ENCODE peak calls at places on chromosomes 1 and 21, in seven cellular contexts. One of them, this sample, is unnamed.

GRCh38 chr1:204059970-204060369 is 12.9 kb upstream of the SOX13 start:
- DNase-seq in GM12891: no peak
- DNase-seq in heart left ventricle: no peak
- DNase-seq in adrenal gland: no peak
- DNase-seq in uterus: no peak
- DNase-seq in Peyer's patch: no peak
- DNase-seq in prostate gland: no peak
- DNase-seq in this sample: no peak

GRCh38 chr1:240031414-240031813 is 60.3 kb upstream of the FMN2 start:
- DNase-seq in GM12891: no peak
- DNase-seq in heart left ventricle: no peak
- DNase-seq in adrenal gland: no peak
- DNase-seq in uterus: no peak
- DNase-seq in Peyer's patch: no peak
- DNase-seq in prostate gland: no peak
- DNase-seq in this sample: no peak

GRCh38 chr21:44066116-44066515 is 41.1 kb upstream of the PWP2 start:
- DNase-seq in GM12891: no peak
- DNase-seq in heart left ventricle: no peak
- DNase-seq in adrenal gland: peak
- DNase-seq in uterus: no peak
- DNase-seq in Peyer's patch: no peak
- DNase-seq in prostate gland: no peak
- DNase-seq in this sample: no peak

GRCh38 chr1:162882248-162882666 is 21.3 kb upstream of the CCDC190 start:
- DNase-seq in GM12891: no peak
- DNase-seq in heart left ventricle: no peak
- DNase-seq in adrenal gland: peak
- DNase-seq in uterus: no peak
- DNase-seq in Peyer's patch: no peak
- DNase-seq in prostate gland: no peak
- DNase-seq in this sample: no peak

GRCh38 chr1:3881191-3881475 is 18.9 kb downstream of the C1orf174 start:
- DNase-seq in GM12891: no peak
- DNase-seq in heart left ventricle: no peak
- DNase-seq in adrenal gland: no peak
- DNase-seq in uterus: no peak
- DNase-seq in Peyer's patch: no peak
- DNase-seq in prostate gland: no peak
- DNase-seq in this sample: no peak

GRCh38 chr1:201845331-201846083 is 16.6 kb downstream of the IPO9 start:
- DNase-seq in GM12891: no peak
- DNase-seq in heart left ventricle: no peak
- DNase-seq in adrenal gland: no peak
- DNase-seq in uterus: no peak
- DNase-seq in Peyer's patch: no peak
- DNase-seq in prostate gland: no peak
- DNase-seq in this sample: no peak

GRCh38 chr1:177902151-177902765 is 67.6 kb downstream of the SEC16B start:
- DNase-seq in GM12891: no peak
- DNase-seq in heart left ventricle: no peak
- DNase-seq in adrenal gland: no peak
- DNase-seq in uterus: no peak
- DNase-seq in Peyer's patch: no peak
- DNase-seq in prostate gland: no peak
- DNase-seq in this sample: no peak

GRCh38 chr1:192737311-192737710 is 71.5 kb upstream of the RGS2 start:
- DNase-seq in GM12891: no peak
- DNase-seq in heart left ventricle: no peak
- DNase-seq in adrenal gland: no peak
- DNase-seq in uterus: no peak
- DNase-seq in Peyer's patch: no peak
- DNase-seq in prostate gland: no peak
- DNase-seq in this sample: no peak

GRCh38 chr1:234573711-234574299 is 36.2 kb downstream of the IRF2BP2 start:
- DNase-seq in GM12891: no peak
- DNase-seq in heart left ventricle: no peak
- DNase-seq in adrenal gland: no peak
- DNase-seq in uterus: no peak
- DNase-seq in Peyer's patch: no peak
- DNase-seq in prostate gland: no peak
- DNase-seq in this sample: no peak

GRCh38 chr1:14103878-14104430 is 404.0 kb downstream of the PRDM2 start:
- DNase-seq in GM12891: no peak
- DNase-seq in heart left ventricle: no peak
- DNase-seq in adrenal gland: no peak
- DNase-seq in uterus: no peak
- DNase-seq in Peyer's patch: no peak
- DNase-seq in prostate gland: no peak
- DNase-seq in this sample: no peak

GRCh38 chr1:22143065-22143514 is at the start of gene WNT4:
- DNase-seq in GM12891: peak
- DNase-seq in heart left ventricle: no peak
- DNase-seq in adrenal gland: no peak
- DNase-seq in uterus: no peak
- DNase-seq in Peyer's patch: no peak
- DNase-seq in prostate gland: peak
- DNase-seq in this sample: no peak

GRCh38 chr1:158836038-158836437 is 4.9 kb downstream of the MNDA start:
- DNase-seq in GM12891: no peak
- DNase-seq in heart left ventricle: no peak
- DNase-seq in adrenal gland: no peak
- DNase-seq in uterus: no peak
- DNase-seq in Peyer's patch: no peak
- DNase-seq in prostate gland: no peak
- DNase-seq in this sample: no peak

GRCh38 chr1:158830074-158830677 is 975 bp upstream of the MNDA start:
- DNase-seq in GM12891: no peak
- DNase-seq in heart left ventricle: no peak
- DNase-seq in adrenal gland: no peak
- DNase-seq in uterus: no peak
- DNase-seq in Peyer's patch: no peak
- DNase-seq in prostate gland: no peak
- DNase-seq in this sample: no peak

GRCh38 chr1:158833269-158833668 is 2.1 kb downstream of the MNDA start:
- DNase-seq in GM12891: no peak
- DNase-seq in heart left ventricle: no peak
- DNase-seq in adrenal gland: no peak
- DNase-seq in uterus: no peak
- DNase-seq in Peyer's patch: no peak
- DNase-seq in prostate gland: no peak
- DNase-seq in this sample: no peak

GRCh38 chr1:158830904-158831507 is at the start of gene MNDA:
- DNase-seq in GM12891: peak
- DNase-seq in heart left ventricle: no peak
- DNase-seq in adrenal gland: no peak
- DNase-seq in uterus: no peak
- DNase-seq in Peyer's patch: no peak
- DNase-seq in prostate gland: no peak
- DNase-seq in this sample: no peak
- TF ChIP-seq POLR2A in GM12891: peak
- TF ChIP-seq POLR2A in heart left ventricle: no peak
- TF ChIP-seq POLR2A in adrenal gland: peak
- TF ChIP-seq POLR2A in uterus: no peak
- TF ChIP-seq POLR2A in Peyer's patch: no peak
- TF ChIP-seq POLR2A in prostate gland: no peak
- TF ChIP-seq POLR2A in this sample: no peak

GRCh38 chr1:1400576-1401456 is 1.7 kb upstream of the CCNL2 start:
- DNase-seq in GM12891: no peak
- DNase-seq in heart left ventricle: no peak
- DNase-seq in adrenal gland: no peak
- DNase-seq in uterus: no peak
- DNase-seq in Peyer's patch: no peak
- DNase-seq in prostate gland: no peak
- DNase-seq in this sample: no peak
- TF ChIP-seq POLR2A in GM12891: peak
- TF ChIP-seq POLR2A in heart left ventricle: no peak
- TF ChIP-seq POLR2A in adrenal gland: peak
- TF ChIP-seq POLR2A in uterus: no peak
- TF ChIP-seq POLR2A in Peyer's patch: no peak
- TF ChIP-seq POLR2A in prostate gland: no peak
- TF ChIP-seq POLR2A in this sample: no peak

DNA sequence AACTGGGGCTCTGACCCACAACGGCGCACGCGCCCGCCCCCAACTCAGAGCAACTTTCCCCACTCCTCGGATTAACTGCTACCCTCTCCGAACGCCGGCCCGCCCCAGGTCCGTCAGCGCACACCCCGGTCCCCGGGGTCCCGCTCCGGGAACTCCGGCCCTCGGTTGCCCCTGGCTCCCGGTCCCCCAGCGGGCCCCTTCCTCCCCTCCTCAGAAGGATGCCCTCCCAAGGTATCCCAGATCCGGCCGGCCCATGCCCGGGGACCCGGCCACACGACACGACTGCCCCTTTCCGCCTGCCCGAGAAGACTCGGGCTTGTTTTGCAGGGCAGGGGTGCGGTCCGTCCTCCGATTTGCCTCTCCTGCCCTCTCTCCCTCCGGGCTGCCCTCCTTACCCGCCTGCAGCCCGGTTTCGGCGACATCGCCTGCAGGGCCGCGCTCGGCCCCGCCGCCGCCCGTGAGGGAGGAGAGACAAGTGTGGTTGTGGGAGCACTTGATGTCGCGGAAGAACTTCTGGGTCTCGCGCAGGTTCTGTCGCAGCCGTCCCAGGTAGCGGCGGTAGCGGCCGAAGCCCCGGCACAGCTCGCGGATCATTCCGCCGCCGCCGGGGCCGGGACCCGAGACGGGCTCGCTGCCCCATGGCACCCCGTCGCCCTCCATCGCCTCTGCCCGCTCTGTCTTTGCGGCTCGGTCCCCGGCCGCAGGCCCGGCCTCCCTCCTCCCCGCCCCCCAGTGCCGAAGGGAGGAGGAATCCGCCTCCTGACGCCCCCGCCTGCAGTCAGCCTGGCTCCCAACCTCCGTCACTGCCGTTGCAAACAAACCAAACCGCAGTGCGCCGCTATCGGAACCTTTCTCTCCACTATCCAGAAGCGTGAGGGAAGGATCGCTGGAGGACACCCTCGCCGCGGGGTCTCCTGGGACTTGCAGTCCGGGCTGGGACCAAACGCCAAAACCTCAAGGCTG is at the start of gene DSTYK:
- DNase-seq in GM12891: peak
- DNase-seq in heart left ventricle: peak
- DNase-seq in adrenal gland: peak
- DNase-seq in uterus: peak
- DNase-seq in Peyer's patch: peak
- DNase-seq in prostate gland: peak
- DNase-seq in this sample: peak
- TF ChIP-seq POLR2A in GM12891: no peak
- TF ChIP-seq POLR2A in heart left ventricle: peak
- TF ChIP-seq POLR2A in adrenal gland: peak
- TF ChIP-seq POLR2A in uterus: peak
- TF ChIP-seq POLR2A in Peyer's patch: peak
- TF ChIP-seq POLR2A in prostate gland: peak
- TF ChIP-seq POLR2A in this sample: peak

GRCh38 chr1:61253059-61253735 is 170.8 kb downstream of the NFIA start:
- DNase-seq in GM12891: no peak
- DNase-seq in heart left ventricle: peak
- DNase-seq in adrenal gland: peak
- DNase-seq in uterus: peak
- DNase-seq in Peyer's patch: peak
- DNase-seq in prostate gland: peak
- DNase-seq in this sample: peak
- TF ChIP-seq POLR2A in GM12891: no peak
- TF ChIP-seq POLR2A in heart left ventricle: no peak
- TF ChIP-seq POLR2A in adrenal gland: no peak
- TF ChIP-seq POLR2A in uterus: no peak
- TF ChIP-seq POLR2A in Peyer's patch: no peak
- TF ChIP-seq POLR2A in prostate gland: no peak
- TF ChIP-seq POLR2A in this sample: peak

DNA sequence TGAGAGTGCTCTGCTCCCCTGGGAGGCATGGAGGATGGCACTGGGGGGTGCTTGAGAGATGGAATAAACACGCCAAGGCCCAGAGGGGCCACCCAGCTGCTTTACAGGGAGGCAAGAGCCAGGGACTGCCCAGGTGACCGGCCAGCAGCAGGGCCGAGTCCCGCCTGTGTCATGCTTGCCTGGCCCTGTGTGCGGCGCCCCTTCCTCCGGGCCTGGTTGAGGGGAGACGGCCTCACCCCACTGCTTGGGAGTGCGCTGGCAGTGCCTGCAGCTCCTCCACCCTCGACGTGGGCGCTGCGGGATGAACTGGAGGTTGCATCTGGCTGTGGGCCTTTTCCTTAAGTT is 33.1 kb upstream of the COL6A2 start:
- DNase-seq in GM12891: no peak
- DNase-seq in heart left ventricle: no peak
- DNase-seq in adrenal gland: peak
- DNase-seq in uterus: peak
- DNase-seq in Peyer's patch: no peak
- DNase-seq in prostate gland: no peak
- DNase-seq in this sample: no peak
- TF ChIP-seq POLR2A in GM12891: no peak
- TF ChIP-seq POLR2A in heart left ventricle: no peak
- TF ChIP-seq POLR2A in adrenal gland: no peak
- TF ChIP-seq POLR2A in uterus: no peak
- TF ChIP-seq POLR2A in Peyer's patch: no peak
- TF ChIP-seq POLR2A in prostate gland: no peak
- TF ChIP-seq POLR2A in this sample: no peak

This sample was measured in erythroblast.